ENCODE peak calls at places on chromosomes 5 and 9, in ten cellular contexts. A is IMR-90; O is ovary; C is PC-3; W is vagina; I is sigmoid colon; H is CD8-positive, alpha-beta T cell; G is heart left ventricle; N is ascending aorta; R is BE2C. L is an unnamed sample.

GRCh38 chr5:75668988-75669760 is 48.1 kb downstream of the POC5 start:
- DNase-seq in I (no peak), R (peak; percentile 76), C (peak; percentile 43), G (peak; percentile 41), O (peak; percentile 37), W (no peak), A (peak; percentile 18), H (peak; percentile 43), N (no peak), L (no peak)

GRCh38 chr5:14208071-14209021 is 65.2 kb downstream of the TRIO start:
- DNase-seq in W (no peak), I (no peak), R (no peak), N (no peak), A (peak; percentile 94), O (peak; percentile 38), H (no peak), C (peak; percentile 66), G (no peak), L (peak; percentile 75)

GRCh38 chr5:108634251-108634950 is 113.3 kb upstream of the FER start:
- DNase-seq in O (no peak), I (no peak), G (no peak), R (no peak), A (peak; percentile 38), C (no peak), N (no peak), H (no peak), W (no peak), L (no peak)

GRCh38 chr9:117725426-117725887 is 21.3 kb downstream of the TLR4 start:
- DNase-seq in C (no peak), G (no peak), N (no peak), R (no peak), A (no peak), O (no peak), I (no peak), H (no peak), W (no peak), L (peak; percentile 69)

GRCh38 chr5:9126490-9126889 is 419.4 kb downstream of the SEMA5A start:
- DNase-seq in C (no peak), A (no peak), W (no peak), R (no peak), G (no peak), H (no peak), O (no peak), N (no peak), I (no peak), L (no peak)

GRCh38 chr9:86126998-86127972 is 27.9 kb upstream of the GOLM1 start:
- DNase-seq in O (peak; percentile 29), R (peak; percentile 76), A (peak; percentile 74), H (no peak), N (peak; percentile 12), I (no peak), C (peak; percentile 87), G (peak; percentile 37), W (no peak), L (peak; percentile 93)

GRCh38 chr5:420632-421286 is 22.2 kb upstream of the EXOC3 start:
- DNase-seq in A (no peak), I (peak; percentile 61), H (no peak), W (no peak), R (no peak), N (no peak), G (no peak), O (no peak), C (no peak), L (no peak)

GRCh38 chr9:87613265-87614111 is 112.4 kb upstream of the CTSL start:
- DNase-seq in O (no peak), H (no peak), W (no peak), I (no peak), G (no peak), N (no peak), A (no peak), R (no peak), C (no peak), L (no peak)

GRCh38 chr5:57383093-57383861 is 99.3 kb downstream of the ACTBL2 start:
- DNase-seq in G (peak; percentile 33), N (no peak), C (peak; percentile 87), O (no peak), A (peak; percentile 99), R (peak; percentile 77), I (no peak), H (no peak), W (no peak), L (peak; percentile 90)

GRCh38 chr9:79662553-79662956 is 90.8 kb downstream of the TLE4 start:
- DNase-seq in W (no peak), G (no peak), R (no peak), H (no peak), I (no peak), A (no peak), O (no peak), N (no peak), C (no peak), L (no peak)

GRCh38 chr9:123375725-123376132 is 19.7 kb downstream of the CRB2 start:
- DNase-seq in H (no peak), I (peak; percentile 84), A (no peak), N (no peak), C (peak; percentile 25), W (no peak), G (no peak), O (peak; percentile 40), R (no peak), L (no peak)

GRCh38 chr5:6704361-6704851 is 8.8 kb upstream of the TENT4A start:
- DNase-seq in W (peak; percentile 74), R (no peak), N (peak; percentile 53), G (peak; percentile 89), I (peak; percentile 95), O (peak; percentile 84), A (peak; percentile 92), C (peak; percentile 95), H (no peak), L (peak; percentile 70)

GRCh38 chr5:172110921-172111873 is 76.8 kb downstream of the STK10 start:
- DNase-seq in A (peak; percentile 56), I (no peak), R (peak; percentile 50), C (peak; percentile 39), W (no peak), G (peak; percentile 63), H (peak; percentile 74), O (no peak), N (peak; percentile 37), L (no peak)

DNA sequence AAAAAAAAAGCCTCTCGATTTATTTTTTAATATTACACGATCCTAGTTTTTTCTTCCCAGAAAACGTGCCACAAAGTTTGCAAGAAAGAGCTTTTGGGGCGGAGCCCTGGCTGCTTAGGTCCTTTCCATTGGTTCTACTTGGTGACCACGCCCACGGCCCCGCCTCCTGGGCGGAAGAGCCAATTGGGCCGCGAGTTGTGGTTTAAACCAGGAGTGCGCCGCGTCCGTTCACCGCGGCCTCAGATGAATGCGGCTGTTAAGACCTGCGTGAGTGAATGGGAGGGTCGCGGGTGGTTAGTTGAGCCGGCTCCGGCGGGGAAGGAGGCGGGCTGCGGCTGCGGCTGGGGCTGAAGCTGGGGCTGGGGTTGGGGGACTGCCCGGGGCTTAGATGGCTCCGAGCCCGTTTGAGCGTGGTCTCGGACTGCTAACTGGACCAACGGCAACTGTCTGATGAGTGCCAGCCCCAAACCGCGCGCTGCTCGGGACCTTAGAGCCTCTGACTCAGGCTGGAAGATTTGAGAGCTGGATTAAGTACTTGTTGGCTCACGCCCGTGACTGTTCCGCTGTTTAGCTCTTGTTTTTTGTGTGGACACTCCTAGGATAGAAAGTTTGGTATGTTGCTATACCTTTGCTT is at the start of gene PTTG1:
- DNase-seq in G (peak; percentile 96), N (peak; percentile 92), I (peak; percentile 97), W (no peak), A (peak; percentile 96), C (peak; percentile 98), R (peak; percentile 98), O (peak; percentile 96), H (peak; percentile 90), L (peak; percentile 99)
- H3K4me1 ChIP-seq in G (peaks cover 22% of the 10 kb centered on the region), N (peaks cover 6% of the 10 kb centered on the region), I (peaks cover 33% of the 10 kb centered on the region), W (peaks cover 31% of the 10 kb centered on the region), A (peaks cover 7% of the 10 kb centered on the region), C (peaks cover 38% of the 10 kb centered on the region), R (peaks cover 9% of the 10 kb centered on the region), O (peaks cover 8% of the 10 kb centered on the region), H (peaks cover 31% of the 10 kb centered on the region), L (peaks cover 15% of the 10 kb centered on the region)

GRCh38 chr9:29850664-29851063 is 2277.4 kb upstream of the C9orf72 start:
- DNase-seq in H (no peak), G (no peak), N (no peak), O (no peak), R (no peak), I (no peak), C (no peak), A (no peak), W (no peak), L (no peak)
- TF ChIP-seq CTCF in H (no peak), G (no peak), N (no peak), O (no peak), R (no peak), I (no peak), C (peak; percentile 45), A (no peak), W (no peak), L (no peak)

GRCh38 chr5:144202725-144203124 is 32.1 kb downstream of the KCTD16 start:
- DNase-seq in C (no peak), A (no peak), O (no peak), N (no peak), H (no peak), R (no peak), G (no peak), I (no peak), W (no peak), L (no peak)
- H3K27me3 ChIP-seq in C (peaks cover 27% of the 10 kb centered on the region), A (peaks cover 10% of the 10 kb centered on the region), O (no peaks in the 10 kb centered on the region), N (no peaks in the 10 kb centered on the region), H (no peaks in the 10 kb centered on the region), R (peaks cover 34% of the 10 kb centered on the region), G (peaks cover 9% of the 10 kb centered on the region), I (peaks cover 37% of the 10 kb centered on the region), W (peaks cover 4% of the 10 kb centered on the region), L (peaks cover 40% of the 10 kb centered on the region)

GRCh38 chr5:137220523-137220927 is 278.6 kb downstream of the SPOCK1 start:
- DNase-seq in I (no peak), C (peak; percentile 93), R (peak; percentile 15), A (peak; percentile 78), O (no peak), G (no peak), N (no peak), H (no peak), W (no peak), L (peak; percentile 52)

GRCh38 chr5:137217599-137218200 is 281.4 kb downstream of the SPOCK1 start:
- DNase-seq in I (no peak), W (no peak), R (no peak), H (no peak), N (no peak), G (no peak), O (no peak), C (peak; percentile 49), A (peak; percentile 12), L (no peak)

GRCh38 chr5:137216976-137217598 is 282.0 kb downstream of the SPOCK1 start:
- DNase-seq in G (no peak), O (no peak), W (no peak), C (no peak), H (no peak), I (no peak), R (no peak), A (no peak), N (no peak), L (no peak)

GRCh38 chr5:137218471-137218870 is 280.7 kb downstream of the SPOCK1 start:
- DNase-seq in C (peak; percentile 83), A (peak; percentile 52), I (no peak), W (no peak), R (no peak), N (no peak), H (no peak), O (no peak), G (no peak), L (no peak)

DNA sequence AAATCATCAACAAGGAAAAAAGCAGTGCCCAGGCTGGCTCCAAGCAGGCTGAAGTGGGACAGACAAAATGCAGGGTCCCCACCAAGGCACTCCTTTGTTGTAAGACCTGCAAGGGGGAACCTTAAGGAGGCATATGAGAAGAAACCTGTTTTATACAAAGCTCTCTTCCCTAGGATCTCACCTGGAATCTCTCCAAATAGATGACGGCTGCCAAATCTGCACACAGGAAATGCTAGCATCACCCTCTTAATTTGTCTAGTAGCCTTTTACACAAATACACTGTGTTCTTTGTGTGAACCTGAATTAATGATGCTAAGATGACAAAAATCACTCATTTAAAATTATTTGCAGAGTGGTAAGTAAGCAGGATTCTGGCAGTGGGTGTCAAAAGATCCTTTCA is 280.2 kb downstream of the SPOCK1 start:
- DNase-seq in C (peak; percentile 71), G (no peak), W (no peak), H (no peak), R (no peak), I (no peak), N (no peak), A (no peak), O (no peak), L (no peak)
- H3K4me1 ChIP-seq in C (peaks cover 52% of the 10 kb centered on the region), G (no peaks in the 10 kb centered on the region), W (peaks cover 17% of the 10 kb centered on the region), H (no peaks in the 10 kb centered on the region), R (no peaks in the 10 kb centered on the region), I (no peaks in the 10 kb centered on the region), N (no peaks in the 10 kb centered on the region), A (peaks cover 2% of the 10 kb centered on the region), O (no peaks in the 10 kb centered on the region), L (peaks cover 6% of the 10 kb centered on the region)